ENCODE peak calls at places on chromosomes 3 and 15, in four cellular contexts. M is fibroblast of lung, Y is HCT116, E is PC-9. N is an unnamed sample.

GRCh38 chr3:126340081-126340511 is 17.1 kb downstream of the KLF15 start:
- DNase-seq in M (peak; percentile 55), Y (no peak), E (no peak), N (no peak)

GRCh38 chr3:25572919-25573385 is 91.8 kb downstream of the TOP2B start:
- DNase-seq in M (peak; percentile 15), Y (no peak), E (no peak), N (peak; percentile 50)

GRCh38 chr3:145820175-145820574 is 340.8 kb downstream of the PLOD2 start:
- DNase-seq in E (no peak), Y (no peak), M (no peak), N (no peak)

GRCh38 chr3:141109761-141110160 is 58.6 kb downstream of the SPSB4 start:
- DNase-seq in E (no peak), Y (no peak), M (no peak), N (no peak)

GRCh38 chr3:59818-60217 is 136.7 kb upstream of the CHL1 start:
- DNase-seq in E (no peak), M (no peak), Y (no peak), N (no peak)

GRCh38 chr3:43468141-43468540 is 153.7 kb downstream of the ANO10 start:
- DNase-seq in E (no peak), M (no peak), Y (no peak), N (no peak)

GRCh38 chr3:30112904-30113484 is 493.4 kb upstream of the TGFBR2 start:
- DNase-seq in Y (peak; percentile 23), E (no peak), M (peak; percentile 76), N (no peak)

GRCh38 chr15:62306851-62307504 is 141.9 kb upstream of the C2CD4B start:
- DNase-seq in Y (peak; percentile 68), E (peak; percentile 29), M (peak; percentile 79), N (no peak)

GRCh38 chr3:110126065-110126464 is 788.7 kb upstream of the DPPA4 start:
- DNase-seq in M (no peak), E (no peak), Y (no peak), N (no peak)

GRCh38 chr15:22893081-22893480 is 54.6 kb downstream of the NIPA2 start:
- DNase-seq in E (no peak), Y (no peak), M (no peak), N (no peak)

GRCh38 chr3:156814295-156814694 is 11.9 kb upstream of the LEKR1 start:
- DNase-seq in Y (no peak), E (no peak), M (no peak), N (no peak)

GRCh38 chr15:89912145-89912673 is 543 bp downstream of the ARPIN start:
- DNase-seq in Y (no peak), M (peak; percentile 22), E (peak; percentile 33), N (no peak)

GRCh38 chr15:36911322-36911944 is 188.9 kb downstream of the MEIS2 start:
- DNase-seq in E (no peak), Y (no peak), M (peak; percentile 42), N (no peak)

DNA sequence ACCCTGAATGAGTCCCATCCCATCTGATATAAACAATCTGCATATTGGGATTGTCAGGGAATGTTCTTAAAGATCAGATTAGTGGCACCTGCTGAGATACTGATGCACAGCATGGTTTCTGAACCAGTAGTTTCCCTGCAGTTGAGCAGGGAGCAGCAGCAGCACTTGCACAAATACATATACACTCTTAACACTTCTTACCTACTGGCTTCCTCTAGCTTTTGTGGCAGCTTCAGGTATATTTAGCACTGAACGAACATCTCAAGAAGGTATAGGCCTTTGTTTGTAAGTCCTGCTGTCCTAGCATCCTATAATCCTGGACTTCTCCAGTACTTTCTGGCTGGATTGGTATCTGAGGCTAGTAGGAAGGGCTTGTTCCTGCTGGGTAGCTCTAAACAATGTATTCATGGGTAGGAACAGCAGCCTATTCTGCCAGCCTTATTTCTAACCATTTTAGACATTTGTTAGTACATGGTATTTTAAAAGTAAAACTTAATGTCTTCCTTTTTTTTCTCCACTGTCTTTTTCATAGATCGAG is 4.5 kb downstream of the B2M start:
- DNase-seq in M (no peak), E (no peak), Y (no peak), N (no peak)
- H3K4me3 ChIP-seq in M (no peak overlapping the region), E (no peak overlapping the region), Y (no peak overlapping the region), N (no peak overlapping the region)

GRCh38 chr3:27387625-27388024 is 18.4 kb upstream of the NEK10 start:
- DNase-seq in E (no peak), M (peak; percentile 35), Y (no peak), N (no peak)

GRCh38 chr3:27391796-27392195 is 22.6 kb upstream of the NEK10 start:
- DNase-seq in M (no peak), Y (no peak), E (no peak), N (no peak)

GRCh38 chr3:27392950-27393679 is 23.9 kb upstream of the NEK10 start:
- DNase-seq in E (no peak), Y (no peak), M (no peak), N (no peak)
- H3K36me3 ChIP-seq in E (peaks cover 7% of the 10 kb centered on the region), Y (peaks cover 18% of the 10 kb centered on the region), M (no peaks in the 10 kb centered on the region), N (peaks cover 5% of the 10 kb centered on the region)

GRCh38 chr15:57667171-57667924 is 39.2 kb upstream of the POLR2M start:
- DNase-seq in E (peak; percentile 20), Y (no peak), M (peak; percentile 79), N (peak; percentile 68)
- TF ChIP-seq CTCF in E (no peak), Y (peak; percentile 34), M (peak; percentile 68), N (peak; percentile 54)

GRCh38 chr3:76310661-76311060 is 525.3 kb upstream of the ZNF717 start:
- DNase-seq in E (no peak), Y (no peak), M (peak; percentile 22), N (no peak)
- H3K4me3 ChIP-seq in E (no peak overlapping the region), Y (no peak overlapping the region), M (peak overlapping the region; percentile 14), N (no peak overlapping the region)

GRCh38 chr3:33124638-33125037 is 10.8 kb downstream of the CRTAP start:
- DNase-seq in E (no peak), M (no peak), Y (no peak), N (no peak)
- H3K36me3 ChIP-seq in E (no peaks in the 10 kb centered on the region), M (peaks cover 6% of the 10 kb centered on the region), Y (peaks cover 28% of the 10 kb centered on the region), N (peaks cover 10% of the 10 kb centered on the region)

GRCh38 chr3:133269393-133269792 is 130.5 kb upstream of the BFSP2 start:
- DNase-seq in E (no peak), M (no peak), Y (no peak), N (no peak)

GRCh38 chr3:133268772-133269171 is 131.1 kb upstream of the BFSP2 start:
- DNase-seq in M (no peak), E (no peak), Y (no peak), N (no peak)

GRCh38 chr3:133273346-133273745 is 126.5 kb upstream of the BFSP2 start:
- DNase-seq in E (no peak), M (no peak), Y (no peak), N (no peak)

GRCh38 chr3:133274477-133274876 is 125.4 kb upstream of the BFSP2 start:
- DNase-seq in M (no peak), Y (no peak), E (no peak), N (no peak)

GRCh38 chr3:133271491-133271890 is 128.4 kb upstream of the BFSP2 start:
- DNase-seq in M (peak; percentile 28), E (no peak), Y (no peak), N (no peak)
- TF ChIP-seq CTCF in M (no peak), E (no peak), Y (no peak), N (no peak)